ENCODE peak calls at places on chromosomes 16 and 17, in six cellular contexts. One of them, this sample, is unnamed.

GRCh38 chr16:72832640-72833039 is 215.3 kb downstream of the ZFHX3 start:
- DNase-seq in GM23338: peak
- DNase-seq in mucosa of descending colon: peak
- DNase-seq in ovary: peak
- DNase-seq in neural progenitor cell: peak
- DNase-seq in heart right ventricle: peak
- DNase-seq in this sample: peak

GRCh38 chr16:1439058-1439698 is 5.2 kb downstream of the CCDC154 start:
- DNase-seq in GM23338: no peak
- DNase-seq in mucosa of descending colon: no peak
- DNase-seq in ovary: no peak
- DNase-seq in neural progenitor cell: no peak
- DNase-seq in heart right ventricle: no peak
- DNase-seq in this sample: no peak

GRCh38 chr16:85524630-85525463 is 88.3 kb upstream of the GSE1 start:
- DNase-seq in GM23338: no peak
- DNase-seq in mucosa of descending colon: no peak
- DNase-seq in ovary: no peak
- DNase-seq in neural progenitor cell: peak
- DNase-seq in heart right ventricle: no peak
- DNase-seq in this sample: no peak

GRCh38 chr17:49401971-49402491 is 12.7 kb downstream of the PHB1 start:
- DNase-seq in GM23338: no peak
- DNase-seq in mucosa of descending colon: no peak
- DNase-seq in ovary: no peak
- DNase-seq in neural progenitor cell: peak
- DNase-seq in heart right ventricle: no peak
- DNase-seq in this sample: no peak

GRCh38 chr16:54577566-54578180 is 291.1 kb upstream of the IRX3 start:
- DNase-seq in GM23338: peak
- DNase-seq in mucosa of descending colon: no peak
- DNase-seq in ovary: no peak
- DNase-seq in neural progenitor cell: peak
- DNase-seq in heart right ventricle: no peak
- DNase-seq in this sample: no peak

GRCh38 chr17:31418773-31419350 is 27.4 kb downstream of the RAB11FIP4 start:
- DNase-seq in GM23338: no peak
- DNase-seq in mucosa of descending colon: no peak
- DNase-seq in ovary: no peak
- DNase-seq in neural progenitor cell: no peak
- DNase-seq in heart right ventricle: no peak
- DNase-seq in this sample: no peak

GRCh38 chr17:78745407-78746088 is 36.5 kb downstream of the CYTH1 start:
- DNase-seq in GM23338: peak
- DNase-seq in mucosa of descending colon: no peak
- DNase-seq in ovary: no peak
- DNase-seq in neural progenitor cell: peak
- DNase-seq in heart right ventricle: peak
- DNase-seq in this sample: no peak

GRCh38 chr16:680967-681745 is 946 bp downstream of the STUB1 start:
- DNase-seq in GM23338: peak
- DNase-seq in mucosa of descending colon: no peak
- DNase-seq in ovary: peak
- DNase-seq in neural progenitor cell: peak
- DNase-seq in heart right ventricle: no peak
- DNase-seq in this sample: peak

GRCh38 chr16:76535-77272 is 1.3 kb upstream of the MPG start:
- DNase-seq in GM23338: no peak
- DNase-seq in mucosa of descending colon: peak
- DNase-seq in ovary: peak
- DNase-seq in neural progenitor cell: no peak
- DNase-seq in heart right ventricle: peak
- DNase-seq in this sample: peak

GRCh38 chr16:80931985-80932720 is 74.5 kb downstream of the CMC2 start:
- DNase-seq in GM23338: peak
- DNase-seq in mucosa of descending colon: peak
- DNase-seq in ovary: peak
- DNase-seq in neural progenitor cell: peak
- DNase-seq in heart right ventricle: peak
- DNase-seq in this sample: peak

GRCh38 chr16:73065617-73066313 is 17.8 kb upstream of the ZFHX3 start:
- DNase-seq in GM23338: peak
- DNase-seq in mucosa of descending colon: peak
- DNase-seq in ovary: peak
- DNase-seq in neural progenitor cell: peak
- DNase-seq in heart right ventricle: no peak
- DNase-seq in this sample: no peak

GRCh38 chr16:48613061-48613957 is 3.3 kb upstream of the N4BP1 start:
- DNase-seq in GM23338: peak
- DNase-seq in mucosa of descending colon: no peak
- DNase-seq in ovary: no peak
- DNase-seq in neural progenitor cell: no peak
- DNase-seq in heart right ventricle: no peak
- DNase-seq in this sample: no peak

GRCh38 chr16:27113341-27113841 is 46.7 kb downstream of the C16orf82 start:
- DNase-seq in GM23338: no peak
- DNase-seq in mucosa of descending colon: no peak
- DNase-seq in ovary: no peak
- DNase-seq in neural progenitor cell: no peak
- DNase-seq in heart right ventricle: no peak
- DNase-seq in this sample: no peak

GRCh38 chr16:7405166-7405565 is 72.5 kb downstream of the RBFOX1 start:
- DNase-seq in GM23338: peak
- DNase-seq in mucosa of descending colon: no peak
- DNase-seq in ovary: peak
- DNase-seq in neural progenitor cell: peak
- DNase-seq in heart right ventricle: peak
- DNase-seq in this sample: peak

GRCh38 chr17:64332502-64332901 is 58.2 kb downstream of the PECAM1 start:
- DNase-seq in GM23338: no peak
- DNase-seq in mucosa of descending colon: no peak
- DNase-seq in ovary: no peak
- DNase-seq in neural progenitor cell: no peak
- DNase-seq in heart right ventricle: no peak
- DNase-seq in this sample: no peak

GRCh38 chr16:85149776-85150175 is 37.5 kb upstream of the CIBAR2 start:
- DNase-seq in GM23338: no peak
- DNase-seq in mucosa of descending colon: no peak
- DNase-seq in ovary: no peak
- DNase-seq in neural progenitor cell: no peak
- DNase-seq in heart right ventricle: no peak
- DNase-seq in this sample: peak

GRCh38 chr16:31109622-31110021 is 1.4 kb downstream of the BCKDK start:
- DNase-seq in GM23338: no peak
- DNase-seq in mucosa of descending colon: no peak
- DNase-seq in ovary: no peak
- DNase-seq in neural progenitor cell: no peak
- DNase-seq in heart right ventricle: no peak
- DNase-seq in this sample: no peak

GRCh38 chr16:46629331-46629843 is 8.2 kb upstream of the SHCBP1 start:
- DNase-seq in GM23338: peak
- DNase-seq in mucosa of descending colon: no peak
- DNase-seq in ovary: no peak
- DNase-seq in neural progenitor cell: peak
- DNase-seq in heart right ventricle: no peak
- DNase-seq in this sample: no peak

GRCh38 chr17:49041527-49041926 is 44.3 kb downstream of the IGF2BP1 start:
- DNase-seq in GM23338: no peak
- DNase-seq in mucosa of descending colon: no peak
- DNase-seq in ovary: no peak
- DNase-seq in neural progenitor cell: no peak
- DNase-seq in heart right ventricle: no peak
- DNase-seq in this sample: no peak

GRCh38 chr17:3896108-3897099 is 3.6 kb upstream of the CAMKK1 start:
- DNase-seq in GM23338: no peak
- DNase-seq in mucosa of descending colon: no peak
- DNase-seq in ovary: peak
- DNase-seq in neural progenitor cell: no peak
- DNase-seq in heart right ventricle: no peak
- DNase-seq in this sample: no peak

GRCh38 chr16:87607871-87608270 is 5.6 kb downstream of the JPH3 start:
- DNase-seq in GM23338: no peak
- DNase-seq in mucosa of descending colon: no peak
- DNase-seq in ovary: no peak
- DNase-seq in neural progenitor cell: no peak
- DNase-seq in heart right ventricle: no peak
- DNase-seq in this sample: no peak

GRCh38 chr16:10959161-10959560 is 14.8 kb downstream of the CLEC16A start:
- DNase-seq in GM23338: no peak
- DNase-seq in mucosa of descending colon: no peak
- DNase-seq in ovary: no peak
- DNase-seq in neural progenitor cell: no peak
- DNase-seq in heart right ventricle: no peak
- DNase-seq in this sample: no peak

GRCh38 chr16:68079616-68080344 is 5.4 kb upstream of the NFATC3 start:
- DNase-seq in GM23338: no peak
- DNase-seq in mucosa of descending colon: peak
- DNase-seq in ovary: peak
- DNase-seq in neural progenitor cell: no peak
- DNase-seq in heart right ventricle: peak
- DNase-seq in this sample: peak

GRCh38 chr17:27747462-27748359 is 52.6 kb downstream of the NOS2 start:
- DNase-seq in GM23338: peak
- DNase-seq in mucosa of descending colon: no peak
- DNase-seq in ovary: no peak
- DNase-seq in neural progenitor cell: peak
- DNase-seq in heart right ventricle: no peak
- DNase-seq in this sample: no peak

GRCh38 chr17:1347681-1348318 is 52.2 kb downstream of the YWHAE start:
- DNase-seq in GM23338: no peak
- DNase-seq in mucosa of descending colon: peak
- DNase-seq in ovary: no peak
- DNase-seq in neural progenitor cell: no peak
- DNase-seq in heart right ventricle: peak
- DNase-seq in this sample: peak
- H3K4me3 ChIP-seq in GM23338: no peak
- H3K4me3 ChIP-seq in mucosa of descending colon: no peak
- H3K4me3 ChIP-seq in ovary: peak
- H3K4me3 ChIP-seq in neural progenitor cell: no peak
- H3K4me3 ChIP-seq in heart right ventricle: peak
- H3K4me3 ChIP-seq in this sample: peak

DNA sequence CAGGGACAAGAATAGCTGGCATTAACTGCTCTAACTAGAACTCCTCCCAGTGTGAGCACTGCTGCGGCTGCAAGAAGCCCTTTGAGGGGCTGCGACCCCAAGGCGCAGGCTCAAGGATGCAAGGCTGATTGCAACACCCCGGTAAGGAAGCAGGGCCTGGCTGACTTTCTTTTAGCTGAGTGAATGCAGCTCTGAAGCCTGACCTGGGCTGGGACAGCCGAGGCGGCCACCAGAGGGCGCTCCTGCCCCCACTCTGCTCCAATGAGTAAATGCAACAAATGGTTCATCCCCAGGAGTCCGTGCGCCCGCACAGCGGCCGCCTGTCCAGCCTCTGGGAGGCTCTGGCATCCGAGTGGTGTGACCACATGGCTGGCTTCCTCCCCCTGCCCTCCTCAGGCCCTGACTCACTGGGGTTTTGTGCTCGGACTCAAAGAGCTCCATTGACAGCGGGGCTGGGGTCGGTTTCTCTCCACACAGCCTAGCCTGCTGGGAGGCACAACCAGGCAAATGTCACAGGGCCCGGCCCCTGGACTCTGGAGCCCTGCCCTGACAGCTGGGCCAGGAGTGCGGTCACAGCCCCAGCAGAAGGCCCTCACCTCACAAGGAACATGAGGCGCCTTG is at the start of gene SMIM5:
- DNase-seq in GM23338: peak
- DNase-seq in mucosa of descending colon: peak
- DNase-seq in ovary: peak
- DNase-seq in neural progenitor cell: peak
- DNase-seq in heart right ventricle: peak
- DNase-seq in this sample: peak
- H3K4me3 ChIP-seq in GM23338: peak
- H3K4me3 ChIP-seq in mucosa of descending colon: no peak
- H3K4me3 ChIP-seq in ovary: peak
- H3K4me3 ChIP-seq in neural progenitor cell: peak
- H3K4me3 ChIP-seq in heart right ventricle: peak
- H3K4me3 ChIP-seq in this sample: peak

DNA sequence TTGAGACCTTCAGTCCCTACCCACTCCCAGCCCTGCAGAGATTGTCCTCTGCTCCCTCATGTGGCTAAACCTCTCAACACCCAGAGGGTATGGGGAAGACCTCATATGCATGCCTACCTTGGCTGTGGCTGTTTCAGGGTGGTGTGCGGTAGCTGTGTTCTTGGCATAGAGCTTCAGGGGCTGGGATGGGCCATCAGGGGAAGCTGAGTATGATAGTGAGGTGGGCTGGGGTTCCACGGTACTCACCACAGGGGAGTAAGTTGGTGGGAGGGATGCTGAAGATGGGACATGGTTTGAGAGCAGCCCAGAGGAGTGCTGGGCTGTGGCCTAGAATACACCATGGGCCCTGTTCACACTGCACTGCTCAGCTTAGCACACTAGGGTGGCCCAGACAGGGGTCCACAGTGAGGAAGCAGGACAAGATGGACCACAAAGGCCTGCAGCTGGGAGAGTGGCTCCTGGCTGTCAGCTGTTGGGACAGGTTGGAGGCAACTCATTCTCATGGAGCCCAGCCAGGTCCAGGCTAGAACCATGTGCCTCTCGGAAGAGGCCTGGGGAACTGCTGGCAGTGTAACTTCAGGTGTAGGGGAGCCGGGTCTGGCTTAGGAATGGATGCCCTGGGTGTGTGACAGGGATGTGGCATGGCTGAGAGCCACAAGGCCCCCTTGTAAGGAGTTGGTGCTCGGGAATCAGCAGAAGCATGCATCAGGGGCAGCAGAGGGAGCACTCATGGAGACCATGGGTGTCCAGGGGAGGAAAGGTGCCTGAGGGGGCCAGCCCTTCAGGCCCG is 3.1 kb downstream of the MFAP4 start:
- DNase-seq in GM23338: no peak
- DNase-seq in mucosa of descending colon: no peak
- DNase-seq in ovary: peak
- DNase-seq in neural progenitor cell: no peak
- DNase-seq in heart right ventricle: no peak
- DNase-seq in this sample: peak
- H3K4me3 ChIP-seq in GM23338: no peak
- H3K4me3 ChIP-seq in mucosa of descending colon: no peak
- H3K4me3 ChIP-seq in ovary: no peak
- H3K4me3 ChIP-seq in neural progenitor cell: no peak
- H3K4me3 ChIP-seq in heart right ventricle: no peak
- H3K4me3 ChIP-seq in this sample: no peak

GRCh38 chr16:50643192-50643591 is 37.9 kb downstream of the SNX20 start:
- DNase-seq in GM23338: no peak
- DNase-seq in mucosa of descending colon: no peak
- DNase-seq in ovary: no peak
- DNase-seq in neural progenitor cell: no peak
- DNase-seq in heart right ventricle: no peak
- DNase-seq in this sample: no peak

GRCh38 chr16:50644245-50644644 is 36.9 kb downstream of the SNX20 start:
- DNase-seq in GM23338: no peak
- DNase-seq in mucosa of descending colon: no peak
- DNase-seq in ovary: no peak
- DNase-seq in neural progenitor cell: no peak
- DNase-seq in heart right ventricle: no peak
- DNase-seq in this sample: no peak

GRCh38 chr16:50645858-50646257 is 35.3 kb downstream of the SNX20 start:
- DNase-seq in GM23338: no peak
- DNase-seq in mucosa of descending colon: no peak
- DNase-seq in ovary: no peak
- DNase-seq in neural progenitor cell: peak
- DNase-seq in heart right ventricle: no peak
- DNase-seq in this sample: no peak

GRCh38 chr16:50646345-50646744 is 34.8 kb downstream of the SNX20 start:
- DNase-seq in GM23338: no peak
- DNase-seq in mucosa of descending colon: no peak
- DNase-seq in ovary: no peak
- DNase-seq in neural progenitor cell: no peak
- DNase-seq in heart right ventricle: no peak
- DNase-seq in this sample: no peak

GRCh38 chr16:50644730-50645129 is 36.4 kb downstream of the SNX20 start:
- DNase-seq in GM23338: peak
- DNase-seq in mucosa of descending colon: no peak
- DNase-seq in ovary: no peak
- DNase-seq in neural progenitor cell: peak
- DNase-seq in heart right ventricle: peak
- DNase-seq in this sample: no peak
- H3K4me3 ChIP-seq in GM23338: no peak
- H3K4me3 ChIP-seq in mucosa of descending colon: no peak
- H3K4me3 ChIP-seq in ovary: no peak
- H3K4me3 ChIP-seq in neural progenitor cell: no peak
- H3K4me3 ChIP-seq in heart right ventricle: no peak
- H3K4me3 ChIP-seq in this sample: no peak